ENCODE peak calls at places on chromosomes 16 and 17, in six cellular contexts. O is dorsolateral prefrontal cortex, Z is mammary epithelial cell, M is lower leg skin, V is fibroblast of the aortic adventitia, X is cardiac muscle cell. W is an unnamed sample.

GRCh38 chr17:34979650-34980352 is 511 bp upstream of the LIG3 start:
- DNase-seq in O (no peak), Z (no peak), M (no peak), V (peak; percentile 22), X (peak; percentile 20), W (peak; percentile 90)

GRCh38 chr16:11583171-11583570 is 3.5 kb downstream of the LITAF start:
- DNase-seq in O (no peak), Z (peak; percentile 36), M (no peak), V (peak; percentile 80), X (peak; percentile 91), W (peak; percentile 86)

GRCh38 chr17:46007461-46007965 is 8.5 kb downstream of the STH start:
- DNase-seq in O (no peak), Z (no peak), M (no peak), V (no peak), X (no peak), W (no peak)

GRCh38 chr17:74466785-74467158 is 338 bp downstream of the CD300A start:
- DNase-seq in O (no peak), Z (no peak), M (no peak), V (no peak), X (no peak), W (no peak)

GRCh38 chr16:21104124-21104860 is 46.4 kb downstream of the DNAH3 start:
- DNase-seq in O (no peak), Z (peak; percentile 42), M (peak; percentile 21), V (peak; percentile 44), X (peak; percentile 70), W (peak; percentile 65)

GRCh38 chr16:65782537-65783290 is 583.8 kb upstream of the CDH5 start:
- DNase-seq in O (peak; percentile 22), Z (peak; percentile 68), M (no peak), V (peak; percentile 97), X (peak; percentile 90), W (peak; percentile 93)

GRCh38 chr17:79388556-79389295 is 222.1 kb downstream of the RBFOX3 start:
- DNase-seq in O (peak; percentile 49), Z (peak; percentile 31), M (no peak), V (peak; percentile 18), X (peak; percentile 57), W (peak; percentile 96)

GRCh38 chr16:86245351-86245750 is 265.0 kb upstream of the FOXF1 start:
- DNase-seq in O (no peak), Z (no peak), M (peak; percentile 63), V (no peak), X (no peak), W (no peak)

GRCh38 chr17:61126476-61127240 is 273.0 kb upstream of the TBX2 start:
- DNase-seq in O (no peak), Z (no peak), M (no peak), V (no peak), X (no peak), W (no peak)

GRCh38 chr16:57570301-57571070 is 28.0 kb downstream of the ADGRG5 start:
- DNase-seq in O (no peak), Z (no peak), M (no peak), V (no peak), X (no peak), W (no peak)

GRCh38 chr16:57145046-57145963 is 40.5 kb downstream of the PSME3IP1 start:
- DNase-seq in O (peak; percentile 8), Z (no peak), M (peak; percentile 73), V (peak; percentile 55), X (peak; percentile 29), W (peak; percentile 78)

GRCh38 chr17:33492731-33493260 is 199.7 kb upstream of the ASIC2 start:
- DNase-seq in O (no peak), Z (no peak), M (no peak), V (no peak), X (no peak), W (no peak)

GRCh38 chr17:68533887-68534700 is 21.9 kb downstream of the PRKAR1A start:
- DNase-seq in O (no peak), Z (no peak), M (no peak), V (peak; percentile 90), X (peak; percentile 47), W (no peak)

GRCh38 chr17:6461246-6461645 is 17.0 kb downstream of the PIMREG start:
- DNase-seq in O (no peak), Z (no peak), M (no peak), V (no peak), X (no peak), W (no peak)

GRCh38 chr17:17757944-17758343 is 76.7 kb downstream of the RAI1 start:
- DNase-seq in O (no peak), Z (no peak), M (no peak), V (no peak), X (no peak), W (no peak)

GRCh38 chr17:7208027-7208571 is 11.5 kb downstream of the DLG4 start:
- DNase-seq in O (no peak), Z (no peak), M (no peak), V (no peak), X (no peak), W (no peak)

GRCh38 chr16:84484579-84485254 is 19.7 kb downstream of the MEAK7 start:
- DNase-seq in O (peak; percentile 89), Z (no peak), M (peak; percentile 83), V (peak; percentile 69), X (peak; percentile 78), W (peak; percentile 88)

GRCh38 chr17:67656494-67657203 is 61.1 kb upstream of the NOL11 start:
- DNase-seq in O (no peak), Z (no peak), M (no peak), V (no peak), X (no peak), W (no peak)

GRCh38 chr17:61385091-61385868 is 14.4 kb upstream of the TBX2 start:
- DNase-seq in O (no peak), Z (no peak), M (no peak), V (no peak), X (no peak), W (peak; percentile 44)

GRCh38 chr16:68492501-68493411 is 44.4 kb upstream of the SMPD3 start:
- DNase-seq in O (no peak), Z (no peak), M (no peak), V (no peak), X (no peak), W (no peak)

GRCh38 chr17:50211249-50212120 is 10.1 kb upstream of the COL1A1 start:
- DNase-seq in O (no peak), Z (no peak), M (no peak), V (peak; percentile 78), X (peak; percentile 64), W (peak; percentile 84)

GRCh38 chr16:50667497-50668367 is 13.4 kb downstream of the SNX20 start:
- DNase-seq in O (no peak), Z (no peak), M (no peak), V (no peak), X (no peak), W (no peak)

GRCh38 chr17:38415250-38416194 is 12.7 kb upstream of the ARHGAP23 start:
- DNase-seq in O (peak; percentile 48), Z (no peak), M (no peak), V (peak; percentile 77), X (peak; percentile 75), W (peak; percentile 97)

GRCh38 chr17:1229354-1229890 is 40.8 kb upstream of the BHLHA9 start:
- DNase-seq in O (no peak), Z (peak; percentile 32), M (peak; percentile 96), V (no peak), X (peak; percentile 13), W (peak; percentile 94)

GRCh38 chr17:75864448-75864871 is 9.3 kb upstream of the WBP2 start:
- DNase-seq in O (no peak), Z (no peak), M (no peak), V (peak; percentile 87), X (peak; percentile 88), W (peak; percentile 72)

GRCh38 chr17:16439303-16439791 is 24.0 kb downstream of the TRPV2 start:
- DNase-seq in O (peak; percentile 27), Z (no peak), M (no peak), V (peak; percentile 45), X (peak; percentile 49), W (peak; percentile 76)

GRCh38 chr17:58679263-58680037 is 12.4 kb downstream of the TEX14 start:
- DNase-seq in O (no peak), Z (peak; percentile 97), M (no peak), V (peak; percentile 42), X (peak; percentile 90), W (peak; percentile 37)

GRCh38 chr16:3058173-3059030 is 7.0 kb upstream of the IL32 start:
- DNase-seq in O (peak; percentile 34), Z (no peak), M (no peak), V (no peak), X (peak; percentile 31), W (peak; percentile 90)
- TF ChIP-seq CTCF in O (no peak), Z (peak; percentile 44), M (no peak), V (no peak), X (no peak), W (no peak)

DNA sequence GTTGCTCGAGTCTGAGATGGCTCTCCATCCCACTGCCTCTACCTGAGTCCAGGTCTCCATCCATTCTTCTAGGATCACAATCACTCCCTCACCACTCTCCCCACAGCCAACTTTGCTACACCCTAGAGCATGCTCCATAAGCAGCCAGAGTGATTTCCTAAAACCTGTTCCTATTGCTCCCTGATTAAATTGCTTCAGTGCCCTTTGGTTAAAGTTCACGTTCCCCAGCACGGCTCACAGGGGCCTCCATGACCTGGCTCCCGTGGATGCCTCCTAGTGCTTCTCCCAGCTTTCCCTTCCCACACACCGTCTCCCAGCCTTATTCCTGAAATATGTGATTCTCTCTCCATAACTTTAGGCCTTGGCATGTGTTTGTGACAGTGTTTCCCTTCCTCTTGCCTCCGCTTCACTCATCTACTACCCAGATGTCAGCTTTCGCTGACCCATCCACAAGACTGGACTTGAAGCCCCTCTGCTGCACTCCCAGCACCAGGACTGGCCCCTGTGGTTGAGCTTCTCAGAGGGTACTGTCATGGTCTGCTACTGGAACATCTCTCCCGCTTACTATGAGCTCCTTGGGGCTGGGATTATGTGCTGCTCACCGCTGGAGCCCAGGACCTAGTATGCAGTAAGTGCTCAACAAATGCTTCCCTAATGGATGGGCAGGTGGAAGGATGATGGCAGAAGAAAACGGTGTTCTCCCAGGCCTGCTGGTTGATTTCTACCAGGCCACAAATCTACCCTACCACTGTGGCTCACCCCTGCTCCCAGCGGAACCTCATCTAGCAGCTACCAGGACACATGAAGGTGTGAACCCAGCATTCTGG is 17.9 kb downstream of the MYO18A start:
- DNase-seq in O (no peak), Z (no peak), M (no peak), V (no peak), X (no peak), W (peak; percentile 25)
- TF ChIP-seq CTCF in O (no peak), Z (no peak), M (no peak), V (no peak), X (no peak), W (no peak)

GRCh38 chr16:2224183-2224486 is 744 bp downstream of the E4F1 start:
- DNase-seq in O (no peak), Z (no peak), M (no peak), V (peak; percentile 59), X (peak; percentile 60), W (peak; percentile 98)
- TF ChIP-seq CTCF in O (no peak), Z (peak; percentile 43), M (no peak), V (peak; percentile 30), X (peak; percentile 38), W (peak; percentile 20)

DNA sequence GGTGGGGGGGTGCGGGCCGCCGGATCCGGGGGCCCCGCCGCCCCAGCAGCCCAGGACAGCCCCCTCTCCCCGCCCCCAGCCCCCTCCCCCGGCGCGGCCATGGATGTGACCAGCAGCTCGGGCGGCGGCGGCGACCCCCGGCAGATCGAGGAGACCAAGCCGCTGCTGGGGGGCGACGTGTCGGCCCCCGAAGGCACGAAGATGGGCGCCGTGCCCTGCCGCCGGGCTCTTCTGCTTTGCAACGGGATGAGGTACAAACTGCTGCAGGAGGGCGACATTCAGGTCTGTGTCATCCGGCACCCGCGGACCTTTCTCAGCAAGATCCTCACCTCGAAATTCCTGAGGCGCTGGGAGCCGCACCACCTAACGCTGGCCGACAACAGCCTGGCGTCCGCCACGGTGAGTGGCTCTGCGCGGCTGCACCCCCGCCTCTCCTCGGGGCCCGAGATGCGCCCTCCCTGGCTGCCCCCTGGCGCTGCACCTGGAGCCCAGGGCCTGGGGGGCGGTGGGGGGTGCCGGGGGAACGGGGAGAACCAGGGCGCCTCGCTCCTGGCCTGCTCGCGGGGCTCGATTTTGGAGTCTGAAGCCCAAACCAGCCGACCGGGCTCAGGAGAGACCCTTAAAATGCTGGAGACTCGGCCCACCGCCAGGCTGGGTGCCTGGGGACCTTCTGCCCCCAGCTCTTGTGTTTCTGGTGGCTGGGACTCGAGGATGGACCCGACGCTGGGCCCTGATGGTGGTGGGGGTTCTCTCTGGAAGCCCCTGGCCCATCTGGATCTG is 725 bp downstream of the CMIP start:
- DNase-seq in O (no peak), Z (peak; percentile 32), M (no peak), V (no peak), X (no peak), W (peak; percentile 96)
- TF ChIP-seq CTCF in O (no peak), Z (peak; percentile 38), M (no peak), V (peak; percentile 30), X (peak; percentile 23), W (no peak)

W was measured in osteoblast.